ENCODE peak calls at places on chromosomes 1 and 21, in nine cellular contexts. Z, E, R, Y, B, M, O, Q and U are unnamed samples.

GRCh38 chr1:177256153-177256814 is 85.5 kb downstream of the BRINP2 start:
- DNase-seq in B (peak; percentile 6), M (peak; percentile 81), R (no peak), Y (peak; percentile 20), Z (peak; percentile 77), E (peak; percentile 81), O (peak; percentile 20), Q (peak; percentile 70), U (peak; percentile 72)

GRCh38 chr1:214566158-214567104 is 15.0 kb upstream of the PTPN14 start:
- DNase-seq in O (no peak), Q (no peak), R (no peak), E (no peak), M (peak; percentile 94), B (no peak), Z (no peak), Y (no peak), U (no peak)

GRCh38 chr1:44822131-44822701 is 13.9 kb downstream of the BTBD19 start:
- DNase-seq in Q (peak; percentile 16), Y (no peak), E (peak; percentile 74), B (no peak), O (no peak), R (no peak), M (no peak), Z (no peak), U (no peak)

GRCh38 chr21:29581393-29581792 is 282.7 kb downstream of the BACH1 start:
- DNase-seq in R (no peak), Y (no peak), O (no peak), Z (no peak), B (no peak), M (no peak), E (no peak), Q (no peak), U (no peak)

GRCh38 chr1:54798769-54799641 is 2.1 kb downstream of the TTC22 start:
- DNase-seq in Y (no peak), O (no peak), E (peak; percentile 51), M (peak; percentile 36), Q (peak; percentile 84), B (no peak), R (peak; percentile 70), Z (peak; percentile 45), U (peak; percentile 58)

GRCh38 chr1:213381572-213382084 is 330.6 kb downstream of the RPS6KC1 start:
- DNase-seq in M (peak; percentile 12), R (no peak), O (no peak), Y (no peak), Q (no peak), Z (no peak), E (no peak), B (no peak), U (no peak)

GRCh38 chr1:31714442-31715096 is 10.8 kb upstream of the COL16A1 start:
- DNase-seq in Q (peak; percentile 40), O (no peak), E (peak; percentile 80), Y (peak; percentile 31), Z (peak; percentile 90), R (peak; percentile 96), B (no peak), M (peak; percentile 49), U (peak; percentile 95)

GRCh38 chr1:91997607-91998195 is 32.1 kb upstream of the EPHX4 start:
- DNase-seq in B (no peak), M (peak; percentile 68), Y (no peak), O (no peak), Z (peak; percentile 35), R (no peak), E (no peak), Q (no peak), U (no peak)

GRCh38 chr1:246271516-246271915 is 235.6 kb downstream of the SMYD3 start:
- DNase-seq in E (no peak), Q (no peak), B (no peak), M (peak; percentile 53), O (no peak), R (no peak), Z (no peak), Y (no peak), U (no peak)

GRCh38 chr1:86706018-86706417 is 1.6 kb downstream of the SH3GLB1 start:
- DNase-seq in Z (no peak), O (no peak), R (no peak), Y (no peak), M (no peak), Q (no peak), B (no peak), E (no peak), U (no peak)

GRCh38 chr1:185442065-185442464 is 125.0 kb upstream of the IVNS1ABP start:
- DNase-seq in Y (no peak), R (no peak), M (peak; percentile 29), O (no peak), B (no peak), Z (no peak), E (no peak), Q (no peak), U (no peak)

GRCh38 chr1:235095938-235096562 is 32.6 kb downstream of the TOMM20 start:
- DNase-seq in O (no peak), E (no peak), R (no peak), M (no peak), B (no peak), Z (no peak), Y (no peak), Q (no peak), U (no peak)

GRCh38 chr1:48109390-48110009 is 112.3 kb upstream of the TRABD2B start:
- DNase-seq in Y (no peak), M (peak; percentile 61), E (no peak), O (no peak), B (no peak), Z (no peak), Q (no peak), R (no peak), U (no peak)

GRCh38 chr1:206106328-206107167 is 10.6 kb downstream of the AVPR1B start:
- DNase-seq in Y (peak; percentile 48), B (peak; percentile 61), E (peak; percentile 93), O (peak; percentile 65), M (peak; percentile 79), Q (peak; percentile 70), R (peak; percentile 96), Z (peak; percentile 77), U (peak; percentile 87)

GRCh38 chr1:32361674-32362473 is 411 bp downstream of the FAM229A start:
- DNase-seq in M (no peak), Q (peak; percentile 79), E (peak; percentile 83), Z (peak; percentile 68), B (no peak), O (peak; percentile 62), Y (no peak), R (peak; percentile 90), U (peak; percentile 75)

GRCh38 chr1:200180821-200181220 is 153.3 kb downstream of the NR5A2 start:
- DNase-seq in Z (peak; percentile 79), R (no peak), O (no peak), E (no peak), B (no peak), Y (no peak), M (peak; percentile 59), Q (peak; percentile 49), U (no peak)

GRCh38 chr21:45319461-45320211 is 31.9 kb upstream of the POFUT2 start:
- DNase-seq in Q (peak; percentile 46), O (no peak), R (no peak), Z (no peak), Y (no peak), M (peak; percentile 77), B (no peak), E (peak; percentile 70), U (peak; percentile 77)
- TF ChIP-seq POLR2A in Q (no peak), O (no peak), R (no peak), Z (no peak), Y (peak; percentile 27), M (no peak), B (no peak), E (no peak), U (no peak)

GRCh38 chr21:37522641-37523295 is 156.2 kb downstream of the DYRK1A start:
- DNase-seq in E (no peak), Q (no peak), Z (no peak), M (no peak), Y (no peak), B (no peak), O (no peak), R (no peak), U (no peak)
- TF ChIP-seq POLR2A in E (no peak), Q (no peak), Z (no peak), M (no peak), Y (no peak), B (no peak), O (no peak), R (no peak), U (no peak)

GRCh38 chr1:24502168-24503002 is at the start of gene RCAN3:
- DNase-seq in M (peak; percentile 75), Z (peak; percentile 62), E (peak; percentile 97), B (peak; percentile 94), Y (peak; percentile 34), R (peak; percentile 95), O (peak; percentile 94), Q (peak; percentile 88), U (peak; percentile 85)
- TF ChIP-seq POLR2A in M (peak; percentile 77), Z (no peak), E (no peak), B (no peak), Y (no peak), R (no peak), O (no peak), Q (peak; percentile 24), U (no peak)

GRCh38 chr21:40631201-40631600 is 215.8 kb downstream of the DSCAM start:
- DNase-seq in Q (no peak), Y (no peak), M (no peak), E (no peak), Z (no peak), O (no peak), B (no peak), R (no peak), U (no peak)
- TF ChIP-seq POLR2A in Q (no peak), Y (no peak), M (no peak), E (no peak), Z (no peak), O (no peak), B (no peak), R (no peak), U (no peak)

GRCh38 chr1:33435096-33435820 is 4.4 kb upstream of the PHC2 start:
- DNase-seq in Q (no peak), E (no peak), Y (no peak), Z (no peak), M (peak; percentile 85), B (no peak), R (no peak), O (no peak), U (no peak)
- TF ChIP-seq POLR2A in Q (no peak), E (no peak), Y (no peak), Z (no peak), M (no peak), B (no peak), R (no peak), O (no peak), U (no peak)

DNA sequence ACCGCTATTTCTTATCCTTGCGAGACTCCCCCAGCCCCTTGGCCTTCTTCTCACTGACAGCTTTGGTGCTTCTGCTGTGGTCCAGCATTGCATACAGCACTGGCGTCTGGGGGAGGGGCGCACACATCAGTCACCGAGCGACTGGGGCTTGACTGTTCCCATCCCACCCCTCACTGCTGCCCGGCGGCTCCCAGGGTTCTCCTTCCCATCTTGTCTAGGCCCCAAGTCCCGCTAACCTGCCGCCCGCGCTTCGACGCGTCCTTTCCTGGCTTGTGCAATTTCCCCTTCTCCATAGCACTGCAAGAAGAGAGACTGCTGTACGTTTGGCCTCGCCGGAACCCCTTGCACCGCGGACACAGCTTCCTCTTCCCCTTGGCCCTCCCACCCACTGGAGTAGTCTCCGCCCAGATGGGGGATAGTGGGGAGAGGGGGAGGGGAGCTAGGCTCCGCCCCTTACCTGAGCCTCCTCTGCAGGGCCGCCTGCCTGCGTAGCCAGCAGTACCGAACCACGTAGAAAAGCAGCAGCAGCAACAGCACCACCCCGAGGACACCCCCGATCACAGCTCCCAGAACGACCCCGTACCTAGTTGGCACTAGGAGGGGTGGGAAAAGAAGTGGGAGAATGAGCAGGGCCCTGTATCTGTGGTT is 3.8 kb downstream of the MPZ start:
- DNase-seq in M (peak; percentile 21), E (peak; percentile 98), B (peak; percentile 81), O (peak; percentile 73), Z (peak; percentile 78), Q (peak; percentile 84), Y (peak; percentile 39), R (peak; percentile 95), U (peak; percentile 90)
- TF ChIP-seq POLR2A in M (no peak), E (no peak), B (peak; percentile 54), O (no peak), Z (peak; percentile 54), Q (peak; percentile 61), Y (peak; percentile 50), R (no peak), U (no peak)